ENCODE peak calls at places on chromosomes 6 and 20, in ten cellular contexts. K is GM23338; Y is kidney; S is neural progenitor cell; V is GM23248; P is naive thymus-derived CD4-positive, alpha-beta T cell; C is IMR-90; N is mammary epithelial cell; F is uterus; L is mesenchymal stem cell. J is an unnamed sample.
A peak's percentile ranks its signal among the peaks of the same experiment; 100 is the strongest.

GRCh38 chr6:1809359-1809988 is 199.8 kb downstream of the FOXC1 start:
- DNase-seq in K (no peak), Y (no peak), S (no peak), V (no peak), P (no peak), C (no peak), N (no peak), F (no peak), L (no peak), J (no peak)

GRCh38 chr6:136077834-136078576 is 172.1 kb downstream of the MTFR2 start:
- DNase-seq in K (no peak), Y (no peak), S (no peak), V (peak; percentile 99), P (no peak), C (peak; percentile 96), N (peak; percentile 60), F (no peak), L (peak; percentile 70), J (no peak)

GRCh38 chr20:53774487-53775203 is 181.0 kb upstream of the ZNF217 start:
- DNase-seq in K (no peak), Y (no peak), S (no peak), V (peak; percentile 95), P (no peak), C (peak; percentile 95), N (peak; percentile 92), F (no peak), L (peak; percentile 90), J (no peak)

GRCh38 chr6:25125736-25126135 is 153.4 kb upstream of the CARMIL1 start:
- DNase-seq in K (no peak), Y (no peak), S (no peak), V (no peak), P (no peak), C (no peak), N (no peak), F (no peak), L (no peak), J (no peak)

GRCh38 chr20:50625986-50626677 is 65.2 kb downstream of the RIPOR3 start:
- DNase-seq in K (peak; percentile 95), Y (peak; percentile 79), S (peak; percentile 65), V (peak; percentile 56), P (no peak), C (peak; percentile 39), N (no peak), F (peak; percentile 76), L (peak; percentile 54), J (peak; percentile 18)

GRCh38 chr20:15807271-15807670 is 766.0 kb downstream of the KIF16B start:
- DNase-seq in K (no peak), Y (no peak), S (no peak), V (no peak), P (no peak), C (no peak), N (no peak), F (no peak), L (no peak), J (no peak)

GRCh38 chr20:1326031-1326930 is 2.7 kb downstream of the SDCBP2 start:
- DNase-seq in K (no peak), Y (no peak), S (no peak), V (peak; percentile 75), P (no peak), C (peak; percentile 41), N (no peak), F (peak; percentile 63), L (peak; percentile 46), J (peak; percentile 34)

GRCh38 chr20:55538261-55538908 is 466.9 kb downstream of the CBLN4 start:
- DNase-seq in K (no peak), Y (no peak), S (no peak), V (no peak), P (no peak), C (no peak), N (peak; percentile 46), F (no peak), L (no peak), J (no peak)

GRCh38 chr20:32010666-32011065 is 428 bp downstream of the CCM2L start:
- DNase-seq in K (peak; percentile 75), Y (no peak), S (peak; percentile 18), V (no peak), P (no peak), C (no peak), N (no peak), F (no peak), L (no peak), J (no peak)

GRCh38 chr6:82976179-82976578 is 89.5 kb downstream of the UBE3D start:
- DNase-seq in K (no peak), Y (no peak), S (no peak), V (no peak), P (no peak), C (no peak), N (no peak), F (no peak), L (no peak), J (peak; percentile 1)

GRCh38 chr6:82984720-82985119 is 80.9 kb downstream of the UBE3D start:
- DNase-seq in K (no peak), Y (no peak), S (no peak), V (no peak), P (no peak), C (no peak), N (no peak), F (no peak), L (no peak), J (no peak)

GRCh38 chr6:82978362-82978945 is 87.2 kb downstream of the UBE3D start:
- DNase-seq in K (no peak), Y (no peak), S (no peak), V (no peak), P (no peak), C (no peak), N (no peak), F (no peak), L (no peak), J (no peak)

GRCh38 chr6:82979657-82980056 is 86.0 kb downstream of the UBE3D start:
- DNase-seq in K (no peak), Y (no peak), S (no peak), V (no peak), P (no peak), C (no peak), N (no peak), F (no peak), L (no peak), J (no peak)

GRCh38 chr6:82980086-82980485 is 85.6 kb downstream of the UBE3D start:
- DNase-seq in K (no peak), Y (no peak), S (no peak), V (peak; percentile 78), P (no peak), C (peak; percentile 86), N (peak; percentile 32), F (no peak), L (peak; percentile 52), J (no peak)
- H3K27ac ChIP-seq in K (no peak overlapping the region), Y (no peak overlapping the region), S (no peak overlapping the region), V (peak overlapping the region; percentile 86), P (no peak overlapping the region), C (no peak overlapping the region), N (no peak overlapping the region), F (no peak overlapping the region), L (no peak overlapping the region), J (no peak overlapping the region)

GRCh38 chr20:23358923-23359572 is 2.9 kb upstream of the GZF1 start:
- DNase-seq in K (no peak), Y (no peak), S (no peak), V (no peak), P (no peak), C (no peak), N (no peak), F (no peak), L (no peak), J (peak; percentile 6)
- H3K4me3 ChIP-seq in K (peak overlapping the region; percentile 46), Y (no peak overlapping the region), S (peak overlapping the region; percentile 43), V (no peak overlapping the region), P (no peak overlapping the region), C (no peak overlapping the region), N (no peak overlapping the region), F (no peak overlapping the region), L (no peak overlapping the region), J (no peak overlapping the region)

DNA sequence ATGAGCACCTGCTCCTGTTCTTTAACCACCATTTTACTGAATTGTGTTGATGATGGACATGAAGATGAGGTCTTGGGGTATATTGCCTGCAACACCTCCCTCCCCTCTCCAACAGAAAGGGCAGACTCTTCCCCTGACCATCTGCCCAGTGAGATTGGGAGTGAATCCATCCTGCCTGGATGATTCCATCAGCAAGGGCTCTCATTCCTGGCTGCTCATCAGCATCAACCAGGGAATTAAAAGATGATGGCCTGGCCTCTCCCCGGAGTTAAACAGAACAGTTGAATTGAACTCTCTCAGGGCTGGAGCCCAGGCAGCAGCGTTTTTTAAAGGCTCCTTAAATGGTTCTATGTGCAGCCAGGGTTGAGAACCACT is 14.5 kb upstream of the MRPS18A start:
- DNase-seq in K (no peak), Y (no peak), S (no peak), V (no peak), P (no peak), C (no peak), N (no peak), F (no peak), L (no peak), J (no peak)
- H3K4me1 ChIP-seq in K (peaks cover 56% of the 10 kb centered on the region), Y (peaks cover 21% of the 10 kb centered on the region), S (peaks cover 58% of the 10 kb centered on the region), V (peaks cover 20% of the 10 kb centered on the region), P (no peaks in the 10 kb centered on the region), C (peaks cover 31% of the 10 kb centered on the region), N (no peaks in the 10 kb centered on the region), F (peaks cover 6% of the 10 kb centered on the region), L (peaks cover 27% of the 10 kb centered on the region), J (no peaks in the 10 kb centered on the region)

GRCh38 chr6:55153284-55153683 is 21.0 kb upstream of the HCRTR2 start:
- DNase-seq in K (no peak), Y (no peak), S (no peak), V (no peak), P (no peak), C (no peak), N (no peak), F (no peak), L (no peak), J (no peak)
- H3K27ac ChIP-seq in K (no peak overlapping the region), Y (no peak overlapping the region), S (no peak overlapping the region), V (no peak overlapping the region), P (no peak overlapping the region), C (no peak overlapping the region), N (no peak overlapping the region), F (no peak overlapping the region), L (no peak overlapping the region), J (no peak overlapping the region)

J was measured in small intestine.